ENCODE peak calls at places on chromosome X, in ten cellular contexts. L is globus pallidus, D is ELR, Z is DMS79 treated with DMSO at 0.1 percent for 48 hours, C is Caco-2, R is aorta, T is GM03348, U is GDM1, N is kidney tubule cell, H is transverse colon. Y is an unnamed sample.

GRCh38 chrX:129706395-129707072 is 32.2 kb upstream of the XPNPEP2 start:
- DNase-seq in L (peak), D (no peak), Z (peak), C (no peak), R (peak), T (no peak), U (no peak), N (peak), H (no peak), Y (no peak)

GRCh38 chrX:40543661-40544328 is 37.0 kb upstream of the ATP6AP2 start:
- DNase-seq in L (peak), D (peak), Z (peak), C (peak), R (no peak), T (peak), U (no peak), N (peak), H (no peak), Y (no peak)

GRCh38 chrX:8591526-8591925 is 126.9 kb downstream of the VCX3B start:
- DNase-seq in L (no peak), D (no peak), Z (no peak), C (no peak), R (no peak), T (no peak), U (no peak), N (no peak), H (no peak), Y (no peak)

GRCh38 chrX:45824471-45824870 is 623.8 kb upstream of the DIPK2B start:
- DNase-seq in L (no peak), D (peak), Z (no peak), C (peak), R (peak), T (peak), U (peak), N (peak), H (no peak), Y (no peak)

GRCh38 chrX:37785569-37785968 is 5.7 kb downstream of the CYBB start:
- DNase-seq in L (no peak), D (peak), Z (no peak), C (no peak), R (no peak), T (no peak), U (no peak), N (peak), H (no peak), Y (no peak)

GRCh38 chrX:40581333-40581910 is 652 bp downstream of the ATP6AP2 start:
- DNase-seq in L (no peak), D (peak), Z (no peak), C (no peak), R (no peak), T (peak), U (no peak), N (no peak), H (no peak), Y (no peak)

GRCh38 chrX:16239211-16239610 is 71.9 kb downstream of the MAGEB17 start:
- DNase-seq in L (no peak), D (peak), Z (no peak), C (no peak), R (no peak), T (peak), U (no peak), N (peak), H (no peak), Y (no peak)

GRCh38 chrX:112734250-112734649 is 54.5 kb upstream of the LHFPL1 start:
- DNase-seq in L (peak), D (no peak), Z (no peak), C (no peak), R (peak), T (peak), U (peak), N (peak), H (no peak), Y (no peak)

GRCh38 chrX:121052122-121052521 is 4.7 kb downstream of the GLUD2 start:
- DNase-seq in L (no peak), D (no peak), Z (no peak), C (no peak), R (no peak), T (no peak), U (no peak), N (no peak), H (no peak), Y (no peak)

Y was measured in type B pancreatic cell.